ENCODE peak calls at places on chromosomes 1 and 21, in seven cellular contexts. One of them, this sample, is unnamed.

GRCh38 chr1:221724931-221725605 is 16.8 kb downstream of the DUSP10 start:
- DNase-seq in aorta: no peak
- DNase-seq in lower lobe of right lung: peak; percentile 60
- DNase-seq in AG04450: no peak
- DNase-seq in naive thymus-derived CD4-positive, alpha-beta T cell: no peak
- DNase-seq in A549: no peak
- DNase-seq in kidney: no peak
- DNase-seq in this sample: no peak

GRCh38 chr1:153685578-153686340 is 7.3 kb downstream of the NPR1 start:
- DNase-seq in aorta: no peak
- DNase-seq in lower lobe of right lung: peak; percentile 16
- DNase-seq in AG04450: no peak
- DNase-seq in naive thymus-derived CD4-positive, alpha-beta T cell: no peak
- DNase-seq in A549: no peak
- DNase-seq in kidney: peak; percentile 37
- DNase-seq in this sample: no peak

GRCh38 chr1:66750578-66750977 is 1.7 kb upstream of the DYNLT5 start:
- DNase-seq in aorta: no peak
- DNase-seq in lower lobe of right lung: no peak
- DNase-seq in AG04450: no peak
- DNase-seq in naive thymus-derived CD4-positive, alpha-beta T cell: no peak
- DNase-seq in A549: no peak
- DNase-seq in kidney: no peak
- DNase-seq in this sample: no peak

GRCh38 chr1:154735061-154735800 is 127.2 kb upstream of the ADAR start:
- DNase-seq in aorta: peak; percentile 61
- DNase-seq in lower lobe of right lung: no peak
- DNase-seq in AG04450: no peak
- DNase-seq in naive thymus-derived CD4-positive, alpha-beta T cell: no peak
- DNase-seq in A549: no peak
- DNase-seq in kidney: no peak
- DNase-seq in this sample: no peak

GRCh38 chr1:25031601-25031965 is 101.5 kb upstream of the RUNX3 start:
- DNase-seq in aorta: no peak
- DNase-seq in lower lobe of right lung: no peak
- DNase-seq in AG04450: no peak
- DNase-seq in naive thymus-derived CD4-positive, alpha-beta T cell: no peak
- DNase-seq in A549: no peak
- DNase-seq in kidney: peak; percentile 35
- DNase-seq in this sample: no peak

GRCh38 chr1:193538690-193539089 is 352.3 kb upstream of the B3GALT2 start:
- DNase-seq in aorta: no peak
- DNase-seq in lower lobe of right lung: no peak
- DNase-seq in AG04450: no peak
- DNase-seq in naive thymus-derived CD4-positive, alpha-beta T cell: no peak
- DNase-seq in A549: no peak
- DNase-seq in kidney: no peak
- DNase-seq in this sample: no peak

GRCh38 chr1:198556969-198557368 is 16.5 kb upstream of the ATP6V1G3 start:
- DNase-seq in aorta: no peak
- DNase-seq in lower lobe of right lung: peak; percentile 51
- DNase-seq in AG04450: no peak
- DNase-seq in naive thymus-derived CD4-positive, alpha-beta T cell: peak; percentile 74
- DNase-seq in A549: no peak
- DNase-seq in kidney: no peak
- DNase-seq in this sample: no peak

GRCh38 chr1:245863566-245864184 is 643.4 kb downstream of the SMYD3 start:
- DNase-seq in aorta: no peak
- DNase-seq in lower lobe of right lung: no peak
- DNase-seq in AG04450: no peak
- DNase-seq in naive thymus-derived CD4-positive, alpha-beta T cell: no peak
- DNase-seq in A549: no peak
- DNase-seq in kidney: no peak
- DNase-seq in this sample: no peak

GRCh38 chr1:216665381-216665780 is 57.8 kb downstream of the ESRRG start:
- DNase-seq in aorta: no peak
- DNase-seq in lower lobe of right lung: no peak
- DNase-seq in AG04450: peak; percentile 16
- DNase-seq in naive thymus-derived CD4-positive, alpha-beta T cell: no peak
- DNase-seq in A549: no peak
- DNase-seq in kidney: no peak
- DNase-seq in this sample: no peak

GRCh38 chr1:8816831-8817412 is 518 bp downstream of the RERE start:
- DNase-seq in aorta: peak; percentile 74
- DNase-seq in lower lobe of right lung: peak; percentile 56
- DNase-seq in AG04450: no peak
- DNase-seq in naive thymus-derived CD4-positive, alpha-beta T cell: no peak
- DNase-seq in A549: no peak
- DNase-seq in kidney: peak; percentile 81
- DNase-seq in this sample: no peak

GRCh38 chr21:27586326-27586725 is 619.4 kb upstream of the ADAMTS5 start:
- DNase-seq in aorta: no peak
- DNase-seq in lower lobe of right lung: no peak
- DNase-seq in AG04450: no peak
- DNase-seq in naive thymus-derived CD4-positive, alpha-beta T cell: no peak
- DNase-seq in A549: no peak
- DNase-seq in kidney: no peak
- DNase-seq in this sample: no peak

GRCh38 chr1:203172184-203173115 is 3.2 kb downstream of the MYBPH start:
- DNase-seq in aorta: peak; percentile 82
- DNase-seq in lower lobe of right lung: peak; percentile 72
- DNase-seq in AG04450: peak; percentile 21
- DNase-seq in naive thymus-derived CD4-positive, alpha-beta T cell: peak; percentile 35
- DNase-seq in A549: peak; percentile 67
- DNase-seq in kidney: peak; percentile 79
- DNase-seq in this sample: peak; percentile 82

GRCh38 chr21:33783580-33783979 is 132.0 kb downstream of the ATP5PO start:
- DNase-seq in aorta: no peak
- DNase-seq in lower lobe of right lung: no peak
- DNase-seq in AG04450: no peak
- DNase-seq in naive thymus-derived CD4-positive, alpha-beta T cell: no peak
- DNase-seq in A549: no peak
- DNase-seq in kidney: no peak
- DNase-seq in this sample: no peak

GRCh38 chr1:182809414-182809957 is 19.9 kb downstream of the NPL start:
- DNase-seq in aorta: no peak
- DNase-seq in lower lobe of right lung: no peak
- DNase-seq in AG04450: no peak
- DNase-seq in naive thymus-derived CD4-positive, alpha-beta T cell: no peak
- DNase-seq in A549: no peak
- DNase-seq in kidney: no peak
- DNase-seq in this sample: no peak

GRCh38 chr1:61095127-61095812 is 12.9 kb downstream of the NFIA start:
- DNase-seq in aorta: no peak
- DNase-seq in lower lobe of right lung: no peak
- DNase-seq in AG04450: no peak
- DNase-seq in naive thymus-derived CD4-positive, alpha-beta T cell: no peak
- DNase-seq in A549: no peak
- DNase-seq in kidney: no peak
- DNase-seq in this sample: no peak

GRCh38 chr1:61092643-61093042 is 10.3 kb downstream of the NFIA start:
- DNase-seq in aorta: no peak
- DNase-seq in lower lobe of right lung: no peak
- DNase-seq in AG04450: no peak
- DNase-seq in naive thymus-derived CD4-positive, alpha-beta T cell: no peak
- DNase-seq in A549: no peak
- DNase-seq in kidney: no peak
- DNase-seq in this sample: no peak

GRCh38 chr1:61094677-61095076 is 12.3 kb downstream of the NFIA start:
- DNase-seq in aorta: no peak
- DNase-seq in lower lobe of right lung: no peak
- DNase-seq in AG04450: no peak
- DNase-seq in naive thymus-derived CD4-positive, alpha-beta T cell: no peak
- DNase-seq in A549: no peak
- DNase-seq in kidney: no peak
- DNase-seq in this sample: no peak

GRCh38 chr1:61091455-61091854 is 9.1 kb downstream of the NFIA start:
- DNase-seq in aorta: no peak
- DNase-seq in lower lobe of right lung: no peak
- DNase-seq in AG04450: no peak
- DNase-seq in naive thymus-derived CD4-positive, alpha-beta T cell: no peak
- DNase-seq in A549: no peak
- DNase-seq in kidney: no peak
- DNase-seq in this sample: no peak

DNA sequence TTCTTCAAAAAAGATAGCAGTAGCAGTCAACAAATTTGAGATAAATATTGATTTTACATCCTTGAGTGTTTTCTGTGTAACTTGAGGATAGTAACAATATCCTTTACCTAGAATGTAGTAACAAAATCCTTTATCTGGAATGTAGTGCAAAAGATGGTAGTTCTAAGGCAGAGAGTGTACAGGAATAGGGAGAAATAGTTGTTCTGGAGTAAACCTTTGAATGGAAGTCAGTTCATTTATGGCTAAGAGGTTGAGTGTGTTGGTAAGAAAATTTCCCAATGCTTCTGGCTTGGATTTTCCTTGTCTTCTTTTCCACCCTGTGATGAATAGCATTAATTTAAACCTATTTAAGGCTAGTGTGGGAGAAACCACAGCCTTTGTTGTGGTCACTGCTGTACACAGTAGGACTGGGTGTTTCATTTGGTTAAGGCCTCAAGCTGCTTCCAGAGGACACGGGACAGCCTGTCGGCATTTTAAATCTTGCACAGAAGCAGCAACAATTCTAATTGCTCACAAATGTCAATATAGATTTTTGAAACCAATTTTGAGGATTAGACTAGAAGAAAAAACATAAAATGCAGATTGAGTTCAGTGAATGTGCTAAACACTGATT is 11.3 kb downstream of the NFIA start:
- DNase-seq in aorta: no peak
- DNase-seq in lower lobe of right lung: no peak
- DNase-seq in AG04450: no peak
- DNase-seq in naive thymus-derived CD4-positive, alpha-beta T cell: no peak
- DNase-seq in A549: no peak
- DNase-seq in kidney: no peak
- DNase-seq in this sample: no peak
- H3K27ac ChIP-seq in aorta: peak overlapping the region; percentile 76
- H3K27ac ChIP-seq in lower lobe of right lung: no peak overlapping the region
- H3K27ac ChIP-seq in AG04450: no peak overlapping the region
- H3K27ac ChIP-seq in naive thymus-derived CD4-positive, alpha-beta T cell: no peak overlapping the region
- H3K27ac ChIP-seq in A549: no peak overlapping the region
- H3K27ac ChIP-seq in kidney: no peak overlapping the region
- H3K27ac ChIP-seq in this sample: no peak overlapping the region

GRCh38 chr1:205170532-205171269 is 40.8 kb downstream of the DSTYK start:
- DNase-seq in aorta: no peak
- DNase-seq in lower lobe of right lung: no peak
- DNase-seq in AG04450: no peak
- DNase-seq in naive thymus-derived CD4-positive, alpha-beta T cell: no peak
- DNase-seq in A549: no peak
- DNase-seq in kidney: no peak
- DNase-seq in this sample: no peak
- H3K27ac ChIP-seq in aorta: no peak overlapping the region
- H3K27ac ChIP-seq in lower lobe of right lung: no peak overlapping the region
- H3K27ac ChIP-seq in AG04450: no peak overlapping the region
- H3K27ac ChIP-seq in naive thymus-derived CD4-positive, alpha-beta T cell: no peak overlapping the region
- H3K27ac ChIP-seq in A549: no peak overlapping the region
- H3K27ac ChIP-seq in kidney: no peak overlapping the region
- H3K27ac ChIP-seq in this sample: no peak overlapping the region

GRCh38 chr1:212310383-212310782 is 25.2 kb downstream of the PPP2R5A start:
- DNase-seq in aorta: no peak
- DNase-seq in lower lobe of right lung: no peak
- DNase-seq in AG04450: no peak
- DNase-seq in naive thymus-derived CD4-positive, alpha-beta T cell: no peak
- DNase-seq in A549: no peak
- DNase-seq in kidney: no peak
- DNase-seq in this sample: no peak

GRCh38 chr1:212313616-212314015 is 28.4 kb downstream of the PPP2R5A start:
- DNase-seq in aorta: no peak
- DNase-seq in lower lobe of right lung: no peak
- DNase-seq in AG04450: no peak
- DNase-seq in naive thymus-derived CD4-positive, alpha-beta T cell: no peak
- DNase-seq in A549: no peak
- DNase-seq in kidney: no peak
- DNase-seq in this sample: no peak

GRCh38 chr1:212305342-212305741 is 20.1 kb downstream of the PPP2R5A start:
- DNase-seq in aorta: no peak
- DNase-seq in lower lobe of right lung: no peak
- DNase-seq in AG04450: no peak
- DNase-seq in naive thymus-derived CD4-positive, alpha-beta T cell: no peak
- DNase-seq in A549: no peak
- DNase-seq in kidney: no peak
- DNase-seq in this sample: no peak

GRCh38 chr1:212311836-212312497 is 26.8 kb downstream of the PPP2R5A start:
- DNase-seq in aorta: no peak
- DNase-seq in lower lobe of right lung: no peak
- DNase-seq in AG04450: no peak
- DNase-seq in naive thymus-derived CD4-positive, alpha-beta T cell: no peak
- DNase-seq in A549: no peak
- DNase-seq in kidney: no peak
- DNase-seq in this sample: no peak

DNA sequence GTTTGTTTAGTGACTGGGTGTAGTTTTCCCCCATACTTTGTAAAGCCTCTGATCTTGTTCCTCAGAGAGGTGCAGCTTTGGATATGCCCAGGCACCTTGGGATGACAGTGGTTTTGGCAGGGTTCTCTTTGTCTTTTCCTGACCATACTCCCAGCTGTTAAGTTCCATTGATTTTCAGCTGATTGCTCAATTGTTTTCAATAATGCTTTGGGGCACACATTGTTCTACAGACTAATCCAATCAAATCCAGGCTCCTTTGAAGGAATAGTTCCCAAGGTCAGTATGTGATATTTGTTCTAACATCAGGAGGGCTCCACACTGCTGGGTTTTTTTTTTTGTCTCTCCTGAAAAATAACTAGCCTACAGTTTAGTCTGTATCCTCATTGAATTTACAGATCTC is 24.8 kb downstream of the PPP2R5A start:
- DNase-seq in aorta: no peak
- DNase-seq in lower lobe of right lung: no peak
- DNase-seq in AG04450: no peak
- DNase-seq in naive thymus-derived CD4-positive, alpha-beta T cell: no peak
- DNase-seq in A549: no peak
- DNase-seq in kidney: no peak
- DNase-seq in this sample: no peak
- H3K27ac ChIP-seq in aorta: no peak overlapping the region
- H3K27ac ChIP-seq in lower lobe of right lung: no peak overlapping the region
- H3K27ac ChIP-seq in AG04450: no peak overlapping the region
- H3K27ac ChIP-seq in naive thymus-derived CD4-positive, alpha-beta T cell: peak overlapping the region; percentile 8
- H3K27ac ChIP-seq in A549: no peak overlapping the region
- H3K27ac ChIP-seq in kidney: no peak overlapping the region
- H3K27ac ChIP-seq in this sample: no peak overlapping the region

GRCh38 chr1:209800984-209801834 is 4.7 kb downstream of the IRF6 start:
- DNase-seq in aorta: no peak
- DNase-seq in lower lobe of right lung: no peak
- DNase-seq in AG04450: no peak
- DNase-seq in naive thymus-derived CD4-positive, alpha-beta T cell: no peak
- DNase-seq in A549: no peak
- DNase-seq in kidney: no peak
- DNase-seq in this sample: no peak

GRCh38 chr1:209805341-209805781 is 581 bp downstream of the IRF6 start:
- DNase-seq in aorta: no peak
- DNase-seq in lower lobe of right lung: peak; percentile 57
- DNase-seq in AG04450: no peak
- DNase-seq in naive thymus-derived CD4-positive, alpha-beta T cell: no peak
- DNase-seq in A549: no peak
- DNase-seq in kidney: peak; percentile 75
- DNase-seq in this sample: no peak

GRCh38 chr1:209803568-209803967 is 2.4 kb downstream of the IRF6 start:
- DNase-seq in aorta: no peak
- DNase-seq in lower lobe of right lung: no peak
- DNase-seq in AG04450: no peak
- DNase-seq in naive thymus-derived CD4-positive, alpha-beta T cell: no peak
- DNase-seq in A549: no peak
- DNase-seq in kidney: no peak
- DNase-seq in this sample: no peak

GRCh38 chr1:209802117-209802779 is 3.7 kb downstream of the IRF6 start:
- DNase-seq in aorta: no peak
- DNase-seq in lower lobe of right lung: no peak
- DNase-seq in AG04450: no peak
- DNase-seq in naive thymus-derived CD4-positive, alpha-beta T cell: no peak
- DNase-seq in A549: no peak
- DNase-seq in kidney: no peak
- DNase-seq in this sample: no peak

GRCh38 chr1:209802780-209803152 is 3.2 kb downstream of the IRF6 start:
- DNase-seq in aorta: no peak
- DNase-seq in lower lobe of right lung: no peak
- DNase-seq in AG04450: no peak
- DNase-seq in naive thymus-derived CD4-positive, alpha-beta T cell: no peak
- DNase-seq in A549: no peak
- DNase-seq in kidney: no peak
- DNase-seq in this sample: no peak
- H3K27ac ChIP-seq in aorta: no peak overlapping the region
- H3K27ac ChIP-seq in lower lobe of right lung: no peak overlapping the region
- H3K27ac ChIP-seq in AG04450: no peak overlapping the region
- H3K27ac ChIP-seq in naive thymus-derived CD4-positive, alpha-beta T cell: no peak overlapping the region
- H3K27ac ChIP-seq in A549: no peak overlapping the region
- H3K27ac ChIP-seq in kidney: no peak overlapping the region
- H3K27ac ChIP-seq in this sample: no peak overlapping the region

This sample was measured in RWPE1.